ENCODE peak calls at places on chromosomes 2 and 18, in four cellular contexts. O is fibroblast of lung, Y is body of pancreas, Q is psoas muscle. F is an unnamed sample.

GRCh38 chr2:197613509-197613987 is 61.8 kb downstream of the RFTN2 start:
- DNase-seq in O (no peak), Y (no peak), Q (no peak), F (no peak)

GRCh38 chr2:132564065-132564464 is 105.9 kb downstream of the LYPD1 start:
- DNase-seq in Q (no peak), O (no peak), Y (no peak), F (no peak)

GRCh38 chr2:15337996-15338666 is 223.0 kb downstream of the NBAS start:
- DNase-seq in Y (no peak), Q (no peak), O (peak; percentile 20), F (no peak)

GRCh38 chr18:40431071-40431998 is 1523.7 kb upstream of the PIK3C3 start:
- DNase-seq in O (no peak), Q (no peak), Y (no peak), F (no peak)

GRCh38 chr2:66700181-66700686 is 265.3 kb downstream of the MEIS1 start:
- DNase-seq in Q (no peak), O (no peak), Y (no peak), F (no peak)

GRCh38 chr2:217035967-217036366 is 176.1 kb upstream of the TNP1 start:
- DNase-seq in Y (no peak), Q (peak; percentile 65), O (peak; percentile 50), F (no peak)

GRCh38 chr2:161204846-161205245 is 44.6 kb downstream of the TANK start:
- DNase-seq in Y (no peak), O (no peak), Q (no peak), F (no peak)

GRCh38 chr18:51522821-51523220 is 325.3 kb upstream of the MEX3C start:
- DNase-seq in Q (no peak), O (no peak), Y (no peak), F (no peak)

GRCh38 chr2:37020212-37020886 is 54.0 kb upstream of the STRN start:
- DNase-seq in Y (peak; percentile 83), O (peak; percentile 89), Q (peak; percentile 87), F (peak; percentile 38)

GRCh38 chr2:128285329-128285931 is 33.2 kb downstream of the HS6ST1 start:
- DNase-seq in Q (peak; percentile 30), Y (no peak), O (no peak), F (no peak)

GRCh38 chr2:37377187-37377532 is 32.7 kb downstream of the QPCT start:
- DNase-seq in O (peak; percentile 88), Y (no peak), Q (no peak), F (no peak)

GRCh38 chr2:45788401-45788800 is 136.9 kb downstream of the PRKCE start:
- DNase-seq in Q (no peak), Y (no peak), O (no peak), F (no peak)
- H3K4me3 ChIP-seq in Q (no peak overlapping the region), Y (no peak overlapping the region), O (no peak overlapping the region), F (no peak overlapping the region)

GRCh38 chr2:16640024-16640423 is 25.6 kb downstream of the CYRIA start:
- DNase-seq in O (no peak), Q (no peak), Y (no peak), F (no peak)

GRCh38 chr2:16641509-16641908 is 24.1 kb downstream of the CYRIA start:
- DNase-seq in O (no peak), Y (no peak), Q (no peak), F (no peak)

GRCh38 chr2:16638941-16639340 is 26.7 kb downstream of the CYRIA start:
- DNase-seq in Y (no peak), Q (no peak), O (no peak), F (peak; percentile 86)

GRCh38 chr2:16640867-16641266 is 24.8 kb downstream of the CYRIA start:
- DNase-seq in O (no peak), Y (no peak), Q (peak; percentile 67), F (no peak)

GRCh38 chr2:16639431-16639830 is 26.2 kb downstream of the CYRIA start:
- DNase-seq in Q (no peak), O (no peak), Y (no peak), F (peak; percentile 60)
- H3K4me3 ChIP-seq in Q (no peak overlapping the region), O (no peak overlapping the region), Y (no peak overlapping the region), F (peak overlapping the region; percentile 18)

GRCh38 chr2:219291910-219292490 is 12.8 kb downstream of the DNAJB2 start:
- DNase-seq in Y (no peak), O (no peak), Q (no peak), F (no peak)

GRCh38 chr2:219292616-219293015 is 13.4 kb downstream of the DNAJB2 start:
- DNase-seq in Q (no peak), O (no peak), Y (no peak), F (no peak)

GRCh38 chr2:219296142-219296541 is 13.1 kb downstream of the PTPRN start:
- DNase-seq in Y (no peak), Q (peak; percentile 41), O (no peak), F (no peak)

GRCh38 chr2:219294356-219295351 is 14.5 kb downstream of the PTPRN start:
- DNase-seq in Q (peak; percentile 93), O (peak; percentile 61), Y (peak; percentile 92), F (peak; percentile 70)

DNA sequence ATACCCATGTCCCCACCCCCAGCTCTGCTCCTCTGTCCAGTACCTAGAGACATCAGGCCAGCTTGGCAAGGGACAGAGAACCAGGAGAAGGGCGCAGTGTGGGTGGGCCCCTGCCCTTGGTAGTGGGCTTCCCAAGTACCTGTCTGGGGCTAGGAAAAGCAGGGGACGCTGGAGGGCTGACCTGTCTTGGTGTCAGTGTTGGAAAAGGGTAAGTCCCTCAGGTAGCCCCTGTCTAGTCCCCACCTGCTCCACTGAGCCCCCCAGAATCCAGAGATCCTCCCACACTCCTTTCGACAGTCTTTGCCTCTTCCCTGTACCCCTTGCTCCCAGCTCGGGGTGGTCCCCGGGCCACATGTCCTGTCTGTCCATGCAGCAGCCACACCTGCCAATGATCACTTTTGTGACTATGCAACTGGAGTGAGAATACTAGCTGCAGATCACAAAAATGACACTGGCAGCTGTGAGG is 14.6 kb downstream of the DNAJB2 start:
- DNase-seq in O (no peak), Q (peak; percentile 42), Y (no peak), F (peak; percentile 62)
- H3K4me3 ChIP-seq in O (no peak overlapping the region), Q (no peak overlapping the region), Y (no peak overlapping the region), F (peak overlapping the region; percentile 67)

GRCh38 chr2:207143131-207143473 is 22.6 kb downstream of the KLF7 start:
- DNase-seq in O (no peak), Y (no peak), Q (no peak), F (no peak)
- H3K4me3 ChIP-seq in O (no peak overlapping the region), Y (no peak overlapping the region), Q (peak overlapping the region; percentile 40), F (no peak overlapping the region)

GRCh38 chr2:24840962-24841945 is 48.0 kb downstream of the CENPO start:
- DNase-seq in Y (no peak), O (no peak), Q (peak; percentile 44), F (no peak)
- H3K4me3 ChIP-seq in Y (no peak overlapping the region), O (no peak overlapping the region), Q (no peak overlapping the region), F (no peak overlapping the region)

DNA sequence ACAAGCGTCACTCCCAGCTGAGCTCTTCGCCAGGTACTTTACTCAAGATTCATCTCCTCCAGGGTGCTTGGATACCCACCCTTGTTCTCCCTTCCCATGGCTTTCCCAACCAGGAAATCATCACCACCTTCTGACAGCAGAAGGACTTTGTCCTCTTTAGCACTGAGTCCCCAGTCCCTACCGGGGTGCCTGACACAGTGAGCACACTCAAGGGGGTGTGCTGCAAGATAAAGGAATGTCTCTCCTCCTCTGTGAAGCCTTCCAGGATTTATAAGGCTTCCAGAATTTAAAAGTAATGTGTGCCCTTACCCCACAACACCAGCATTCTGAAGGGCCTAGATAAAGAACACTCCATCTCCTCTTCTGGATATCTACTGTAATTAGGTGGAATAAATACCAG is 39.6 kb downstream of the ACVR1 start:
- DNase-seq in Q (no peak), O (no peak), Y (no peak), F (no peak)
- H3K4me3 ChIP-seq in Q (no peak overlapping the region), O (no peak overlapping the region), Y (no peak overlapping the region), F (no peak overlapping the region)

GRCh38 chr2:12303181-12304030 is 413.3 kb upstream of the TRIB2 start:
- DNase-seq in Y (no peak), O (peak; percentile 94), Q (no peak), F (peak; percentile 82)
- H3K4me3 ChIP-seq in Y (no peak overlapping the region), O (no peak overlapping the region), Q (no peak overlapping the region), F (no peak overlapping the region)

GRCh38 chr18:61955644-61956043 is 62.8 kb upstream of the RNF152 start:
- DNase-seq in Q (no peak), Y (no peak), O (no peak), F (no peak)

GRCh38 chr18:61953641-61954040 is 60.8 kb upstream of the RNF152 start:
- DNase-seq in O (no peak), Y (no peak), Q (no peak), F (no peak)

GRCh38 chr18:61954347-61954746 is 61.5 kb upstream of the RNF152 start:
- DNase-seq in O (no peak), Q (no peak), Y (no peak), F (no peak)

GRCh38 chr18:61953161-61953560 is 60.4 kb upstream of the RNF152 start:
- DNase-seq in Y (no peak), Q (no peak), O (peak; percentile 27), F (no peak)

DNA sequence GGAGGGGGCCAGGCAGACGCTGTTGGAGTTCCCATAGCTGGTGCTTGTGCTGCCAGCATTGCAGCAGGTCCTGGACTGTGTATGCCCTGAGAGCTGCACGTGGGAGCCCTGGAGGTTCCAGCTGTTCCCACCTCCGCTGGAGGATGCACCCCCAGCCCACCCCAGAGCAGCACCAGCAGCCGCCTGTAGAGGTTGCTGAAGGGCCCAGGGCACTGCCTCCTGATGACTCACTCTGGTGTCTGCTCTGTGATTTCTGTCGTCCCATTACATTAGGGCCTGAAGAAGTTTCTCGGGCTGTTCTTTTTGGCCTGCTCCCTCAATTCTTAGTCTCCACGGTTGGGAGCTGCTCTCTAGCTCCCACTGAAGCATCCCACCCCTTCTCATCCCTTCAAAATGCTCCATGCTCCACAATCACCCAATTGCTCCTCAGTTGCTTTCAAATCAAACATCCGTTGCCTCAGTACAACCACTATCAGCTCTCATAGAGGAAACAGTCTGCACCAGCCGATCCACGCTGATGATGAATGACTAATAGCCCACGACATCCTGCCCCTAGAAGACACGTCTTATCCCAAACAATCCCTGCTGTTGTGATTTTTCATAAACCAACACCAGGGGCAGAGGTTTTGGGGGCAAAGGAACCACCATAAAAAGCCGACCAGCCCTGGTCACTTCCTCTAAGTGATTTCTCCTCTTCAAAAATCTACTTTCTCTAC is 65.2 kb upstream of the RNF152 start:
- DNase-seq in Q (no peak), O (peak; percentile 47), Y (no peak), F (no peak)
- H3K4me3 ChIP-seq in Q (no peak overlapping the region), O (no peak overlapping the region), Y (no peak overlapping the region), F (no peak overlapping the region)

F was measured in SJCRH30.